ENCODE peak calls at places on chromosomes 11 and 22, in ten cellular contexts. T is tibial nerve; G is activated T-cell treated with anti-CD3 and anti-CD28 coated beads, Interleukin-2, amount 50 U/mL, for 4 hours; L is naive thymus-derived CD4-positive, alpha-beta T cell; B is HAP-1; J is ELR; D is GM23338; I is AG04450; K is CD4-positive, CD25-positive, alpha-beta regulatory T cell; W is stimulated activated CD4-positive, alpha-beta T cell treated with anti-CD3 and anti-CD28 coated beads, TNF-alpha, amount 100 ng/mL, for 48 hours. N is an unnamed sample.
A peak's percentile ranks its signal among the peaks of the same experiment; 100 is the strongest.

GRCh38 chr22:48394787-48395620 is 1432.7 kb downstream of the BRD1 start:
- DNase-seq in I (no peak), K (no peak), J (no peak), G (no peak), L (no peak), W (no peak), B (no peak), T (no peak), D (no peak), N (no peak)

GRCh38 chr11:1395773-1396374 is 6.1 kb downstream of the BRSK2 start:
- DNase-seq in G (no peak), T (no peak), K (no peak), W (no peak), B (no peak), L (no peak), I (no peak), D (no peak), J (no peak), N (no peak)

GRCh38 chr11:4809246-4809645 is 5.1 kb upstream of the OR52R1 start:
- DNase-seq in K (no peak), J (no peak), B (no peak), W (no peak), I (no peak), D (no peak), G (no peak), L (no peak), T (no peak), N (no peak)

GRCh38 chr11:8233691-8234424 is 29.8 kb downstream of the LMO1 start:
- DNase-seq in I (no peak), J (peak; percentile 53), D (no peak), K (no peak), G (no peak), W (no peak), T (no peak), L (no peak), B (no peak), N (no peak)

GRCh38 chr22:37177221-37177620 is 10.8 kb downstream of the C1QTNF6 start:
- DNase-seq in L (no peak), K (no peak), T (no peak), D (no peak), J (no peak), W (no peak), I (no peak), G (no peak), B (no peak), N (no peak)

GRCh38 chr22:49960967-49961600 is 512 bp downstream of the PIM3 start:
- DNase-seq in J (peak; percentile 73), T (no peak), D (peak; percentile 56), L (no peak), B (no peak), K (no peak), I (no peak), G (peak; percentile 38), W (no peak), N (peak; percentile 26)

GRCh38 chr11:67673902-67674301 is 521 bp downstream of the ALDH3B2 start:
- DNase-seq in G (no peak), I (no peak), J (no peak), W (no peak), B (no peak), L (no peak), D (no peak), K (no peak), T (no peak), N (no peak)

GRCh38 chr11:87870081-87870480 is 305.2 kb downstream of the RAB38 start:
- DNase-seq in L (no peak), D (no peak), W (no peak), B (no peak), K (no peak), T (no peak), I (no peak), J (peak; percentile 13), G (no peak), N (no peak)

GRCh38 chr11:94417386-94417987 is 16.3 kb upstream of the GPR83 start:
- DNase-seq in W (no peak), D (peak; percentile 66), B (no peak), I (peak; percentile 38), G (no peak), T (peak; percentile 31), J (peak; percentile 51), K (no peak), L (no peak), N (peak; percentile 32)

GRCh38 chr11:61833926-61834277 is 5.8 kb downstream of the FADS2 start:
- DNase-seq in J (no peak), L (no peak), W (no peak), I (no peak), D (peak; percentile 56), T (no peak), K (no peak), G (no peak), B (no peak), N (no peak)

GRCh38 chr11:13962562-13963168 is at the start of gene SPON1:
- DNase-seq in L (no peak), G (peak; percentile 34), K (peak; percentile 30), J (no peak), W (no peak), B (no peak), T (no peak), I (no peak), D (peak; percentile 87), N (peak; percentile 15)

GRCh38 chr11:66466225-66467033 is at the start of gene PELI3:
- DNase-seq in J (peak; percentile 90), L (peak; percentile 86), K (peak; percentile 91), D (peak; percentile 96), W (peak; percentile 87), G (peak; percentile 95), T (peak; percentile 91), I (peak; percentile 79), B (peak; percentile 96), N (peak; percentile 90)

GRCh38 chr11:133549796-133550195 is 17.5 kb upstream of the OPCML start:
- DNase-seq in K (no peak), J (no peak), L (no peak), I (no peak), B (no peak), D (no peak), T (no peak), G (no peak), W (no peak), N (no peak)

GRCh38 chr11:21323617-21324016 is 654.2 kb downstream of the NELL1 start:
- DNase-seq in J (no peak), G (no peak), D (peak; percentile 49), B (no peak), W (no peak), T (no peak), K (no peak), L (no peak), I (no peak), N (no peak)

N was measured in endothelial cell of umbilical vein.